ENCODE peak calls at places on chromosomes 7 and 10, in four cellular contexts. K, V, M and Y are unnamed samples.

GRCh38 chr7:16739863-16740622 is 13.5 kb upstream of the TSPAN13 start:
- DNase-seq in K (peak), V (no peak), M (no peak), Y (peak)

GRCh38 chr7:22193361-22194016 is 163.5 kb downstream of the RAPGEF5 start:
- DNase-seq in M (no peak), K (no peak), V (no peak), Y (no peak)

GRCh38 chr7:139692723-139693122 is 85.1 kb downstream of the HIPK2 start:
- DNase-seq in K (no peak), M (no peak), V (no peak), Y (no peak)

GRCh38 chr10:61000769-61001730 is 57.1 kb upstream of the RHOBTB1 start:
- DNase-seq in K (peak), M (no peak), V (peak), Y (peak)

GRCh38 chr10:121696854-121697253 is 98.6 kb upstream of the FGFR2 start:
- DNase-seq in K (peak), V (peak), M (no peak), Y (peak)

GRCh38 chr7:116211006-116211912 is 920 bp downstream of the TES start:
- DNase-seq in M (peak), K (peak), V (peak), Y (peak)

GRCh38 chr7:43954524-43955228 is 28.4 kb downstream of the UBE2D4 start:
- DNase-seq in M (peak), K (peak), V (peak), Y (peak)

GRCh38 chr10:79981673-79982485 is 33.0 kb upstream of the SFTPD start:
- DNase-seq in V (peak), K (no peak), M (no peak), Y (no peak)

GRCh38 chr10:5927306-5927705 is 37.3 kb downstream of the FBH1 start:
- DNase-seq in V (no peak), M (no peak), K (no peak), Y (no peak)

GRCh38 chr10:5165738-5166137 is 19.2 kb downstream of the AKR1C8 start:
- DNase-seq in M (no peak), K (no peak), V (no peak), Y (peak)

GRCh38 chr7:22364023-22364422 is 7.1 kb upstream of the RAPGEF5 start:
- DNase-seq in V (no peak), M (no peak), K (no peak), Y (no peak)

GRCh38 chr7:138889566-138889965 is 91.6 kb upstream of the ATP6V0A4 start:
- DNase-seq in K (no peak), M (no peak), V (peak), Y (no peak)

GRCh38 chr7:156635529-156636385 is 4.8 kb upstream of the RNF32 start:
- DNase-seq in M (no peak), V (no peak), K (no peak), Y (peak)

GRCh38 chr7:2613926-2614613 is 17.7 kb upstream of the TTYH3 start:
- DNase-seq in M (no peak), V (no peak), K (no peak), Y (no peak)

GRCh38 chr7:42876182-42877068 is 35.4 kb downstream of the C7orf25 start:
- DNase-seq in K (peak), M (no peak), V (peak), Y (peak)

GRCh38 chr7:129157651-129158050 is 13.1 kb downstream of the TSPAN33 start:
- DNase-seq in K (no peak), M (no peak), V (no peak), Y (no peak)

GRCh38 chr7:149294641-149295480 is 32.9 kb downstream of the ZNF783 start:
- DNase-seq in M (no peak), K (no peak), V (no peak), Y (no peak)

GRCh38 chr10:122478971-122479370 is 17.6 kb downstream of the HTRA1 start:
- DNase-seq in V (no peak), K (no peak), M (no peak), Y (no peak)

GRCh38 chr10:1540144-1540543 is 197.2 kb downstream of the ADARB2 start:
- DNase-seq in V (no peak), K (no peak), M (no peak), Y (no peak)

GRCh38 chr10:92691591-92692084 is 1.9 kb downstream of the HHEX start:
- DNase-seq in V (no peak), M (no peak), K (no peak), Y (peak)

GRCh38 chr10:104300736-104301292 is 31.8 kb downstream of the GSTO2 start:
- DNase-seq in V (no peak), M (no peak), K (no peak), Y (no peak)

GRCh38 chr7:48350515-48350914 is 179.3 kb downstream of the ABCA13 start:
- DNase-seq in K (no peak), V (no peak), M (no peak), Y (no peak)

GRCh38 chr7:84508569-84508968 is 314.0 kb upstream of the SEMA3A start:
- DNase-seq in M (no peak), K (no peak), V (no peak), Y (no peak)

GRCh38 chr7:84509522-84509921 is 314.9 kb upstream of the SEMA3A start:
- DNase-seq in V (no peak), M (no peak), K (no peak), Y (no peak)

GRCh38 chr7:84510501-84510900 is 315.9 kb upstream of the SEMA3A start:
- DNase-seq in V (no peak), M (no peak), K (no peak), Y (no peak)

GRCh38 chr7:84506151-84506550 is 311.6 kb upstream of the SEMA3A start:
- DNase-seq in M (no peak), V (no peak), K (no peak), Y (no peak)

GRCh38 chr7:84507529-84507928 is 312.9 kb upstream of the SEMA3A start:
- DNase-seq in V (no peak), M (no peak), K (no peak), Y (no peak)
- TF ChIP-seq BHLHE40 in V (no peak), M (no peak), K (no peak), Y (no peak)

DNA sequence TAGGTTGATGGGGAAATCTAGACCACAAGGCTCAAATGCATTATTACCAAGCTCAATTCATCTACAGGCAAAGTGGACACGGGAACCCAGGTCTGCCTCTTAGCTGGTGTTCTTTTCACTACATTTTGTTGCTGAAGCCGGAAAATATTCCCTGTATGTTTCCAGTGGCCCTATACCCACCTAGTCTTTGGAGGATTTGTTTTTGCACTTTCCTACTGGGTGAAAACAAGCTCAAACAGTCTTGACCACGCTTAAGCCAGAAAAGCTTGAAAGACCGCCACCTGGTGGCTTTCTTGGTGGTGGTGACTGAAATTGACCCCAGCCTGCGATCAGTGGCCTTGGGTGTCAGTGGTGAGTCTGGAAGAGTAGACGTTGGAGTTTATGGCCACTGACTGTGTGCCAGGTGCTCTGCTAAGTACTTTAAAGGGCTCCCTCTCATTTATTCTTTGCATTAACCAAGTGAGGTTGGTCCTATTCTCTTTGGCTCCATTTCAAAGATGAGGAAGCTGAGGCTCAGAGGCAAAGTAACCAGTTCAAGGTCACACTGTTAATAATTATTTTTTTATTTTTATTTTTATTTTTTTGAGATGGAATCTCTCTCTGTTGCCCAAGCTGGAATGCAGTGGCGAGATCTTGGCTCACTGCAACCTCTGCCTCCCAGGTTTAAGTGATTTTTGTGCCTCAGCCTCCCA is 11.1 kb upstream of the CRTAC1 start:
- DNase-seq in M (no peak), V (peak), K (peak), Y (peak)
- TF ChIP-seq SP1 in M (no peak), V (no peak), K (no peak), Y (no peak)

GRCh38 chr10:78523453-78523852 is 489.8 kb downstream of the RPS24 start:
- DNase-seq in M (no peak), V (peak), K (no peak), Y (no peak)

GRCh38 chr10:78527296-78527695 is 493.6 kb downstream of the RPS24 start:
- DNase-seq in K (no peak), V (no peak), M (no peak), Y (no peak)

GRCh38 chr10:78526347-78526746 is 492.7 kb downstream of the RPS24 start:
- DNase-seq in M (no peak), K (no peak), V (no peak), Y (no peak)

GRCh38 chr10:78524342-78524741 is 490.7 kb downstream of the RPS24 start:
- DNase-seq in V (no peak), M (no peak), K (no peak), Y (no peak)

DNA sequence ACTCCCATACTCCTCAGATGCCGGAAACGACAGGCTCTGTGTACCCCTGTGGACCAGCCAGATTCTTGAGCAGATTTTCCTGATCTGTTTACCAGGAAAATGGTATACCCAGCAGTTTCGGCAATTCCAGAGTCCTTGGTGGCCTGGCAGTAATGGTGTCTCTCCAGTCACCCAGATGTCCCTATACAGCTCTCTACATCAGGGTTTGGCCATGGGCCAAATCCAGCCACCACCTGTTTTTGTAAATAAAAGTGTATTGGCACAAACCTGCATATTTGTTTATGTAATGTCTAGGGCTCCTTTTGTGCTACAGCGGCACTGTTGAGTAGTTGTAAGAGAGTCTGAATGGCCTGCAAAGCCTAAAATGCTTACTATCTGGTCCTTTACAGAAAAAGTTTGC is 491.3 kb downstream of the RPS24 start:
- DNase-seq in V (no peak), M (no peak), K (no peak), Y (no peak)
- TF ChIP-seq BHLHE40 in V (no peak), M (no peak), K (no peak), Y (no peak)

GRCh38 chr10:48506147-48506917 is 98.5 kb downstream of the ARHGAP22 start:
- DNase-seq in M (no peak), K (peak), V (peak), Y (peak)
- TF ChIP-seq SP1 in M (no peak), K (no peak), V (no peak), Y (no peak)

GRCh38 chr7:134723904-134724303 is 55.5 kb upstream of the CALD1 start:
- DNase-seq in V (no peak), M (no peak), K (no peak), Y (no peak)
- TF ChIP-seq BHLHE40 in V (no peak), M (no peak), K (no peak), Y (no peak)

DNA sequence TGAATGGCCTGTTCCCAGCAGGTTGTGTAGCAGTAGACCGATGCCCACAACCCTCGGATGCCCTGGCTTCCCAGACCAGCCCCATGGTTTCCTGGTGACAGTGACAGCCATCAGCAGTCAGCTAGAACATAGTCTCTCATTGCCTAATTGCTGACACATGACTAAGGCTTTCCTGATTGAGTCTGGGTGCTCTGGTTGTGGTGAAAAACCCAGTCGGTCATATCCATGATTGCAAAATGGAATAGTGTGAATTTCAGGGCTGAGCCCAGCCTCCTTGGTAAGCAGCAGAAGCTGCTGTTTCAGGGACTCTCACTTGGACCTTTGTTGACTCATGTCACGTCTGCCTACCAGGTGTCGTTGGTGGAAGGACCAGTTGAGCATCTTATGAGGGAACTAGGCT is 36.6 kb downstream of the POR start:
- DNase-seq in V (peak), M (no peak), K (no peak), Y (no peak)
- TF ChIP-seq SP1 in V (no peak), M (no peak), K (no peak), Y (no peak)

GRCh38 chr10:110829721-110830410 is 41.9 kb upstream of the PDCD4 start:
- DNase-seq in M (no peak), V (no peak), K (no peak), Y (no peak)

GRCh38 chr10:110825510-110825909 is 46.2 kb upstream of the PDCD4 start:
- DNase-seq in V (no peak), M (no peak), K (no peak), Y (no peak)

GRCh38 chr10:110827872-110828271 is 43.9 kb upstream of the PDCD4 start:
- DNase-seq in V (no peak), M (no peak), K (no peak), Y (no peak)

GRCh38 chr10:110828525-110828924 is 43.2 kb upstream of the PDCD4 start:
- DNase-seq in V (no peak), M (no peak), K (no peak), Y (no peak)

DNA sequence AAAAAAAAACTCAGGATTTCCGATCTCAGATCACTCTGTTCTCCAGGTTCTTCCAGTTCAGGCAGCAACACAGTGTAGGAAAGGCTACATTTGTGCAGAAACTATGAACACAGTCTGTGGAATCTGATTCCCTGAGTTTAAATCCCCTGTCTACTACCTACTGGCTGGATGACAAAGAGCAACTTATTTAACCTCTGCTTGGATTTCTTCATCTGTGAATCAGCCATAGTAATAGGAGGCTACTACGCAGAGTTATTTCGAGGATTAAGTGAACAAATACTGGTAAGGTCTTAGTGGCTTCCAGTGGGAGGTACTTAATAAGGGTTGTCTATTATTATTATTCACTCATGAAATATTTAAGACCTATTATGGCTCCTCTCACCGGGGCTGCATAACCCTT is 44.3 kb upstream of the PDCD4 start:
- DNase-seq in V (peak), K (no peak), M (no peak), Y (no peak)
- TF ChIP-seq BHLHE40 in V (no peak), K (no peak), M (no peak), Y (no peak)

GRCh38 chr10:124176309-124177179 is 83.1 kb upstream of the CHST15 start:
- DNase-seq in K (no peak), M (no peak), V (no peak), Y (no peak)
- TF ChIP-seq SP1 in K (no peak), M (no peak), V (no peak), Y (no peak)